ENCODE peak calls at places on chromosomes 5 and 9, in seven cellular contexts. M is HuH-7, B is T-helper 9 cell, D is pons, E is tibial nerve, X is AG09309, N is fibroblast of villous mesenchyme. F is an unnamed sample.

GRCh38 chr5:73030995-73031394 is 75.2 kb downstream of the FCHO2 start:
- DNase-seq in M (no peak), B (no peak), D (no peak), E (no peak), X (peak), N (peak), F (peak)

GRCh38 chr5:139678751-139679750 is 30.9 kb downstream of the CXXC5 start:
- DNase-seq in M (no peak), B (no peak), D (peak), E (no peak), X (no peak), N (no peak), F (no peak)

GRCh38 chr5:65927497-65928340 is 1.3 kb downstream of the ERBIN start:
- DNase-seq in M (peak), B (no peak), D (peak), E (no peak), X (peak), N (peak), F (peak)

GRCh38 chr5:72093231-72093630 is 14.0 kb upstream of the MAP1B start:
- DNase-seq in M (no peak), B (no peak), D (no peak), E (no peak), X (no peak), N (no peak), F (peak)

GRCh38 chr5:169302491-169303118 is 1.7 kb upstream of the SLIT3 start:
- DNase-seq in M (peak), B (peak), D (peak), E (peak), X (peak), N (peak), F (peak)

GRCh38 chr5:5316333-5316732 is 106.1 kb upstream of the ICE1 start:
- DNase-seq in M (no peak), B (no peak), D (no peak), E (no peak), X (peak), N (peak), F (no peak)

GRCh38 chr9:1298027-1298426 is 247.9 kb downstream of the DMRT2 start:
- DNase-seq in M (no peak), B (no peak), D (no peak), E (no peak), X (no peak), N (no peak), F (no peak)

GRCh38 chr5:123452401-123452800 is 29.2 kb upstream of the CEP120 start:
- DNase-seq in M (no peak), B (no peak), D (no peak), E (no peak), X (no peak), N (no peak), F (no peak)

GRCh38 chr5:31664566-31664965 is 25.6 kb downstream of the PDZD2 start:
- DNase-seq in M (no peak), B (no peak), D (no peak), E (no peak), X (no peak), N (no peak), F (no peak)

GRCh38 chr9:38359689-38360385 is 32.7 kb upstream of the ALDH1B1 start:
- DNase-seq in M (no peak), B (no peak), D (no peak), E (no peak), X (peak), N (no peak), F (peak)

GRCh38 chr5:31990701-31991110 is 183.4 kb downstream of the GOLPH3 start:
- DNase-seq in M (no peak), B (no peak), D (no peak), E (no peak), X (peak), N (peak), F (no peak)

GRCh38 chr5:113510836-113511451 is 2.5 kb upstream of the YTHDC2 start:
- DNase-seq in M (no peak), B (no peak), D (no peak), E (no peak), X (no peak), N (peak), F (no peak)

GRCh38 chr9:89548210-89548609 is 50.3 kb upstream of the SEMA4D start:
- DNase-seq in M (no peak), B (no peak), D (no peak), E (no peak), X (no peak), N (no peak), F (no peak)

GRCh38 chr5:15320896-15321295 is 179.1 kb upstream of the FBXL7 start:
- DNase-seq in M (no peak), B (no peak), D (peak), E (no peak), X (no peak), N (no peak), F (no peak)

GRCh38 chr9:131420913-131421312 is 27.0 kb downstream of the PRRC2B start:
- DNase-seq in M (peak), B (no peak), D (peak), E (no peak), X (no peak), N (peak), F (no peak)

GRCh38 chr5:127838661-127839060 is 135.5 kb downstream of the CCDC192 start:
- DNase-seq in M (no peak), B (no peak), D (no peak), E (no peak), X (no peak), N (no peak), F (no peak)

GRCh38 chr5:33761139-33761538 is 130.7 kb downstream of the ADAMTS12 start:
- DNase-seq in M (no peak), B (no peak), D (no peak), E (no peak), X (no peak), N (no peak), F (peak)

GRCh38 chr9:20593551-20593950 is 28.7 kb downstream of the MLLT3 start:
- DNase-seq in M (no peak), B (no peak), D (peak), E (no peak), X (peak), N (peak), F (peak)

GRCh38 chr5:177453852-177454396 is 7.3 kb downstream of the PRR7 start:
- DNase-seq in M (no peak), B (no peak), D (no peak), E (no peak), X (no peak), N (peak), F (no peak)

GRCh38 chr5:140043508-140043872 is 391 bp upstream of the NRG2 start:
- DNase-seq in M (peak), B (no peak), D (peak), E (no peak), X (no peak), N (no peak), F (no peak)

GRCh38 chr5:142886211-142886610 is 116.0 kb downstream of the ARHGAP26 start:
- DNase-seq in M (no peak), B (no peak), D (no peak), E (no peak), X (no peak), N (peak), F (no peak)

GRCh38 chr5:107023732-107024131 is 647.0 kb downstream of the EFNA5 start:
- DNase-seq in M (no peak), B (no peak), D (no peak), E (no peak), X (no peak), N (peak), F (no peak)

GRCh38 chr5:10849278-10849677 is 88.2 kb upstream of the DAP start:
- DNase-seq in M (no peak), B (no peak), D (no peak), E (no peak), X (no peak), N (peak), F (no peak)

GRCh38 chr9:2816476-2817141 is 27.3 kb downstream of the PUM3 start:
- DNase-seq in M (no peak), B (no peak), D (no peak), E (no peak), X (peak), N (peak), F (no peak)

GRCh38 chr9:96688215-96688614 is 33.1 kb upstream of the PRXL2C start:
- DNase-seq in M (no peak), B (no peak), D (no peak), E (no peak), X (no peak), N (no peak), F (no peak)

F was measured in GM04503.